ENCODE peak calls at places on chromosomes 4 and X, in seven cellular contexts. B is OCI-LY7, K is ureter, Z is right atrium auricular region, S is HFFc6, I is NCI-H2081, N is naive B cell. W is an unnamed sample.

GRCh38 chr4:98794565-98795205 is 134.2 kb downstream of the EIF4E start:
- DNase-seq in B (no peak), K (no peak), Z (no peak), S (peak), I (no peak), N (no peak), W (no peak)

GRCh38 chrX:111728096-111728495 is 47.1 kb downstream of the ALG13 start:
- DNase-seq in B (no peak), K (no peak), Z (no peak), S (peak), I (no peak), N (no peak), W (no peak)

GRCh38 chr4:121900132-121900983 is 30.1 kb upstream of the BBS7 start:
- DNase-seq in B (peak), K (peak), Z (no peak), S (peak), I (peak), N (peak), W (peak)

GRCh38 chr4:83618991-83619390 is 83.1 kb downstream of the GPAT3 start:
- DNase-seq in B (no peak), K (no peak), Z (no peak), S (peak), I (no peak), N (no peak), W (no peak)

GRCh38 chr4:56821394-56822263 is at the start of gene SPINK2:
- DNase-seq in B (peak), K (peak), Z (no peak), S (no peak), I (peak), N (peak), W (peak)

GRCh38 chr4:51930557-51930956 is 87.6 kb downstream of the DCUN1D4 start:
- DNase-seq in B (no peak), K (no peak), Z (no peak), S (no peak), I (no peak), N (no peak), W (no peak)

GRCh38 chr4:75786526-75786925 is 62.1 kb downstream of the USO1 start:
- DNase-seq in B (no peak), K (no peak), Z (no peak), S (no peak), I (no peak), N (no peak), W (no peak)

GRCh38 chr4:132614682-132615081 is 534.4 kb upstream of the PCDH10 start:
- DNase-seq in B (peak), K (no peak), Z (no peak), S (no peak), I (no peak), N (no peak), W (no peak)

GRCh38 chr4:152415980-152416379 is 119.9 kb downstream of the FBXW7 start:
- DNase-seq in B (no peak), K (no peak), Z (no peak), S (peak), I (no peak), N (no peak), W (no peak)

GRCh38 chr4:15893967-15894366 is 44.6 kb downstream of the FGFBP1 start:
- DNase-seq in B (no peak), K (no peak), Z (no peak), S (peak), I (no peak), N (no peak), W (no peak)

GRCh38 chrX:826026-826425 is 195.4 kb downstream of the SHOX start:
- DNase-seq in B (no peak), K (no peak), Z (no peak), S (peak), I (no peak), N (no peak), W (no peak)

GRCh38 chr4:89590102-89590501 is 246.9 kb downstream of the SNCA start:
- DNase-seq in B (no peak), K (no peak), Z (no peak), S (no peak), I (no peak), N (no peak), W (no peak)

GRCh38 chr4:89254847-89255246 is 52.8 kb downstream of the GPRIN3 start:
- DNase-seq in B (peak), K (no peak), Z (no peak), S (peak), I (peak), N (peak), W (no peak)

W was measured in GM06990.